ENCODE peak calls at places on chromosome 11, in ten cellular contexts. G is left colon, N is skeletal muscle cell, F is NCI-H774, Z is NCI-H1092, A is NCI-H1694 treated with DMSO at 0.1 percent for 48 hours, H is NCI-H526, T is substantia nigra, M is AG04450, R is choroid plexus epithelial cell. Y is an unnamed sample.

GRCh38 chr11:34263462-34264186 is 94.2 kb downstream of the ABTB2 start:
- DNase-seq in T (no peak), F (peak), G (peak), H (no peak), N (peak), M (peak), R (peak), Z (peak), A (no peak), Y (no peak)

GRCh38 chr11:2706321-2706720 is 6.5 kb upstream of the KCNQ1OT1 start:
- DNase-seq in F (no peak), T (no peak), A (no peak), G (no peak), H (no peak), N (no peak), M (no peak), R (no peak), Z (no peak), Y (no peak)

GRCh38 chr11:42397483-42397882 is 914.3 kb upstream of the API5 start:
- DNase-seq in N (no peak), T (no peak), F (no peak), R (no peak), G (no peak), Z (no peak), M (no peak), H (no peak), A (no peak), Y (no peak)

GRCh38 chr11:110793556-110793955 is 81.3 kb upstream of the ARHGAP20 start:
- DNase-seq in A (no peak), G (no peak), F (no peak), R (no peak), Z (no peak), H (no peak), T (no peak), M (no peak), N (no peak), Y (no peak)

GRCh38 chr11:12797996-12798395 is 123.8 kb downstream of the TEAD1 start:
- DNase-seq in F (no peak), T (no peak), R (peak), N (no peak), Z (no peak), M (no peak), G (no peak), H (no peak), A (no peak), Y (no peak)

GRCh38 chr11:111676878-111677585 is 74.8 kb downstream of the SIK2 start:
- DNase-seq in Z (no peak), M (no peak), F (no peak), R (peak), A (no peak), N (no peak), H (no peak), G (no peak), T (no peak), Y (no peak)

GRCh38 chr11:67584881-67585873 is 1.6 kb downstream of the GSTP1 start:
- DNase-seq in H (no peak), T (no peak), R (no peak), Z (no peak), N (no peak), A (no peak), G (no peak), M (no peak), F (no peak), Y (no peak)

GRCh38 chr11:69541001-69541285 is 59.5 kb downstream of the LINC01488 start:
- DNase-seq in G (no peak), F (no peak), M (no peak), A (no peak), Z (no peak), H (no peak), T (no peak), N (no peak), R (no peak), Y (no peak)

GRCh38 chr11:3368199-3368598 is 10.7 kb downstream of the ZNF195 start:
- DNase-seq in A (no peak), Z (no peak), H (no peak), M (no peak), N (no peak), G (no peak), R (no peak), F (no peak), T (no peak), Y (no peak)

GRCh38 chr11:67262731-67263675 is 3.3 kb upstream of the GRK2 start:
- DNase-seq in M (no peak), F (peak), T (peak), A (peak), R (peak), N (peak), Z (peak), H (peak), G (peak), Y (peak)

GRCh38 chr11:24082860-24083259 is 414.0 kb upstream of the LUZP2 start:
- DNase-seq in G (no peak), N (no peak), M (no peak), A (no peak), F (no peak), R (no peak), Z (no peak), H (no peak), T (no peak), Y (no peak)

GRCh38 chr11:119493712-119494111 is 70.7 kb upstream of the THY1 start:
- DNase-seq in A (no peak), H (no peak), M (no peak), T (no peak), Z (no peak), G (peak), N (no peak), F (no peak), R (peak), Y (no peak)

GRCh38 chr11:47234669-47235075 is 13.9 kb downstream of the ACP2 start:
- DNase-seq in T (peak), Z (peak), G (peak), F (peak), R (peak), N (no peak), H (no peak), M (no peak), A (no peak), Y (no peak)

GRCh38 chr11:128029219-128029722 is 558.1 kb downstream of the ETS1 start:
- DNase-seq in A (no peak), M (no peak), F (no peak), H (no peak), N (no peak), R (peak), Z (no peak), T (no peak), G (no peak), Y (no peak)

GRCh38 chr11:82889133-82890001 is 10.9 kb downstream of the PRCP start:
- DNase-seq in Z (no peak), R (no peak), M (no peak), G (no peak), T (no peak), N (no peak), A (no peak), H (no peak), F (no peak), Y (no peak)